ENCODE peak calls at places on chromosome 1, in four cellular contexts. G is HFFc6, J is NCI-H1930, L is head of caudate nucleus. T is an unnamed sample.

GRCh38 chr1:229033480-229033879 is 237.4 kb upstream of the RAB4A start:
- DNase-seq in G (no peak), J (no peak), L (no peak), T (no peak)

GRCh38 chr1:236425031-236425663 is 31.1 kb downstream of the EDARADD start:
- DNase-seq in G (no peak), J (no peak), L (no peak), T (no peak)

GRCh38 chr1:29236993-29237905 is 927 bp downstream of the PTPRU start:
- DNase-seq in G (peak; percentile 25), J (no peak), L (no peak), T (no peak)

GRCh38 chr1:180544050-180544449 is 14.7 kb upstream of the OVAAL start:
- DNase-seq in G (no peak), J (no peak), L (no peak), T (no peak)

GRCh38 chr1:204991342-204991844 is 51.6 kb upstream of the CNTN2 start:
- DNase-seq in G (no peak), J (no peak), L (no peak), T (peak; percentile 32)

GRCh38 chr1:53370369-53370961 is 42.6 kb upstream of the LRP8 start:
- DNase-seq in G (no peak), J (no peak), L (no peak), T (no peak)

GRCh38 chr1:61253059-61253735 is 170.8 kb downstream of the NFIA start:
- DNase-seq in G (peak; percentile 2), J (no peak), L (no peak), T (peak; percentile 27)

GRCh38 chr1:150551784-150552691 is 2.8 kb downstream of the ADAMTSL4 start:
- DNase-seq in G (peak; percentile 79), J (no peak), L (peak; percentile 70), T (no peak)

GRCh38 chr1:199954701-199955100 is 72.8 kb upstream of the NR5A2 start:
- DNase-seq in G (no peak), J (no peak), L (no peak), T (no peak)

GRCh38 chr1:2961661-2962060 is 59.6 kb upstream of the ACTRT2 start:
- DNase-seq in G (no peak), J (no peak), L (peak; percentile 18), T (no peak)

GRCh38 chr1:111483166-111483565 is 9.4 kb downstream of the C1orf162 start:
- DNase-seq in G (peak; percentile 36), J (no peak), L (no peak), T (no peak)

GRCh38 chr1:91872560-91873081 is 13.3 kb downstream of the TGFBR3 start:
- DNase-seq in G (no peak), J (no peak), L (no peak), T (peak; percentile 59)

GRCh38 chr1:64915381-64916274 is 50.7 kb downstream of the JAK1 start:
- DNase-seq in G (peak; percentile 61), J (no peak), L (no peak), T (no peak)

GRCh38 chr1:210786546-210786945 is 347.4 kb downstream of the KCNH1 start:
- DNase-seq in G (no peak), J (no peak), L (no peak), T (no peak)

GRCh38 chr1:102107441-102107840 is 110.7 kb upstream of the OLFM3 start:
- DNase-seq in G (no peak), J (no peak), L (no peak), T (no peak)

GRCh38 chr1:16396591-16396990 is 29.5 kb downstream of the SZRD1 start:
- DNase-seq in G (peak; percentile 67), J (no peak), L (no peak), T (no peak)

GRCh38 chr1:200081982-200082272 is 54.4 kb downstream of the NR5A2 start:
- DNase-seq in G (no peak), J (no peak), L (no peak), T (no peak)

GRCh38 chr1:230849451-230850194 is 18.7 kb downstream of the C1orf198 start:
- DNase-seq in G (peak; percentile 93), J (no peak), L (no peak), T (no peak)

GRCh38 chr1:35340519-35340918 is 72.0 kb downstream of the ZMYM4 start:
- DNase-seq in G (no peak), J (no peak), L (no peak), T (no peak)

GRCh38 chr1:199096601-199097000 is 457.8 kb downstream of the PTPRC start:
- DNase-seq in G (no peak), J (no peak), L (no peak), T (no peak)

GRCh38 chr1:192732787-192733186 is 76.1 kb upstream of the RGS2 start:
- DNase-seq in G (no peak), J (no peak), L (no peak), T (no peak)